ENCODE peak calls at places on chromosomes 5 and 9, in four cellular contexts. P is lower lobe of right lung, A is colonic mucosa, C is fibroblast of lung. R is an unnamed sample.

GRCh38 chr5:96657068-96657467 is 5.1 kb upstream of the CAST start:
- DNase-seq in P (no peak), A (peak), C (peak), R (peak)

GRCh38 chr9:7653262-7653661 is 146.3 kb downstream of the DMAC1 start:
- DNase-seq in P (no peak), A (no peak), C (no peak), R (no peak)

GRCh38 chr5:64594601-64595518 is 89.0 kb downstream of the RGS7BP start:
- DNase-seq in P (no peak), A (no peak), C (no peak), R (peak)

GRCh38 chr9:90991953-90992352 is 190.3 kb downstream of the SYK start:
- DNase-seq in P (no peak), A (no peak), C (peak), R (no peak)

GRCh38 chr5:39208471-39208870 is 10.9 kb downstream of the FYB1 start:
- DNase-seq in P (no peak), A (no peak), C (no peak), R (no peak)

GRCh38 chr9:89463986-89464901 is 33.7 kb downstream of the SEMA4D start:
- DNase-seq in P (no peak), A (peak), C (no peak), R (no peak)

GRCh38 chr5:115450741-115451140 is 93.8 kb downstream of the FEM1C start:
- DNase-seq in P (no peak), A (no peak), C (peak), R (no peak)

GRCh38 chr9:114364123-114364522 is 23.7 kb downstream of the AKNA start:
- DNase-seq in P (no peak), A (no peak), C (peak), R (no peak)

GRCh38 chr5:87004101-87004500 is 263.6 kb upstream of the RASA1 start:
- DNase-seq in P (no peak), A (no peak), C (peak), R (no peak)

GRCh38 chr9:114804504-114804903 is 1.3 kb downstream of the TNFSF15 start:
- DNase-seq in P (no peak), A (peak), C (peak), R (peak)

GRCh38 chr9:136808075-136808780 is 480 bp downstream of the RABL6 start:
- DNase-seq in P (peak), A (peak), C (no peak), R (peak)

GRCh38 chr9:18338042-18338441 is 135.9 kb upstream of the ADAMTSL1 start:
- DNase-seq in P (no peak), A (no peak), C (peak), R (no peak)

GRCh38 chr5:132926437-132926836 is 37.0 kb downstream of the AFF4 start:
- DNase-seq in P (no peak), A (no peak), C (no peak), R (no peak)

GRCh38 chr5:96070625-96071246 is 109.1 kb upstream of the ELL2 start:
- DNase-seq in P (no peak), A (no peak), C (no peak), R (no peak)

GRCh38 chr5:57366744-57367143 is 115.9 kb downstream of the ACTBL2 start:
- DNase-seq in P (no peak), A (no peak), C (peak), R (peak)

GRCh38 chr9:112072721-112073553 is 102.2 kb downstream of the SUSD1 start:
- DNase-seq in P (no peak), A (peak), C (peak), R (no peak)

DNA sequence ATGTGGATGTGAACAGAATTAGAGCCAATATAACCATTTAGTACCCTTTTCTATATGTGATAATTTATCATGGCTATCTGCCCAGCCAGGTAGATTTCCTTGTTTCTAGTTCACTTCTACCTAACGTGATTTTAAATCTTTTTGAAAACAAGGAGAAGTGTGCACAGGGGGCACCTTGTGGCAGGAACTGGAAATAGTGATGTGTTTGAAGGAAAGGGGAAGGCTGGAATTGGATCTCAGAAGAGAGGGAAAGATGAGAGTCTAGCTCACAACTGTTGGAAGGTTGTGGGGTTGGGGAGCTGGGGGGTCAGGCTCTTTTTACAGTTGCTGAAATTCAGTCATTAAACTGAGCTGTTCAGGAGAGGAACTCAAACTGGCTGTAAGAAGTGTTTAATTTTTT is 219.5 kb downstream of the KCTD16 start:
- DNase-seq in P (no peak), A (no peak), C (no peak), R (peak)
- TF ChIP-seq CTCF in P (no peak), A (peak), C (peak), R (no peak)

DNA sequence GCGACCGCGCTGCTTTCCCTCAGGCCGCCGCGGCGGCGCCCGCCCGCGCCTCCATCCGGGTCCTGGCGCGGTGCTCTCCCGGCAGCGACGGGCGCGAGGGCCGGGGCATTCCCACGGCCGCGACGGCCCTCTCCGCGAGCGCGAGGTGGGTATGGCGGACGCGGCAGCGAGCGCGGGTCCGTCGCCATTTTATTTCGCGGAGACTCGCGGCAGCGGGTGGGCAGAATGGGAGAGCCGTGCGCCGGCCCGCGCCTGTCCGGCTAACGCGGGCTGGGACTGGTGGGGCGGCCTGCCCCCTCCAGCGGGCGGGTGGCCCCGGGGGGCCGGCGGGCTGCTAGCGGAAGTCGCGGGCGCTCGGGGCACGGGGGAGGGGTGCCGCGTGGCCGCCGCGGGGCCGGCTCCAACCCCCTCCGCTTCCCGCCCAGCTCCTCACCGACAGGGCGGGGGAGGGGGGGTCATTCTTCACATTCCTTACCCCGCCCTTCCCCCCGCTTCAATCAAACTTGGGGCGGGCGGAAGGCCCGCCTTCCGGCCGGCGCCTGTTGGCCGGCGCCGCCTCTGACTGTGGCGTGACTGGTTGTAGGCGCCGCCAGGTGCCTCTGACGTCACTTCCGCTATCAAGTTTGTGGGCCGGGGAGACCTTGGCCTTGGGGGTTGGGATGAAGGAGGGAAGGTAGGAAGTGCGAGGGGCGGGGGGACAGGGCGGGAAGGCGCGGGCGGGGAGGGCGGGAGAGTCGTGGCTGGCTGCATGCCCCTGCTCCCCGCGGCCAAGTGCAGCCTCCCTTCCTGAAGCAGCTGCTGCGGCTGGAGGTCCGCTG is 82.2 kb downstream of the PTPDC1 start:
- DNase-seq in P (peak), A (peak), C (peak), R (peak)
- TF ChIP-seq CTCF in P (no peak), A (no peak), C (no peak), R (no peak)

GRCh38 chr5:41256400-41256799 is 43.1 kb upstream of the C6 start:
- DNase-seq in P (no peak), A (no peak), C (peak), R (no peak)
- TF ChIP-seq CTCF in P (no peak), A (no peak), C (no peak), R (no peak)

GRCh38 chr5:50441479-50441815 is 359 bp upstream of the EMB start:
- DNase-seq in P (no peak), A (no peak), C (no peak), R (no peak)

GRCh38 chr5:50439221-50439620 is 1.9 kb downstream of the EMB start:
- DNase-seq in P (no peak), A (no peak), C (no peak), R (no peak)

GRCh38 chr5:50435131-50435530 is 6.0 kb downstream of the EMB start:
- DNase-seq in P (no peak), A (no peak), C (no peak), R (no peak)

GRCh38 chr5:50445281-50445949 is 4.3 kb upstream of the EMB start:
- DNase-seq in P (no peak), A (no peak), C (no peak), R (no peak)

GRCh38 chr5:50440651-50441478 is at the start of gene EMB:
- DNase-seq in P (peak), A (peak), C (peak), R (peak)
- TF ChIP-seq CTCF in P (peak), A (no peak), C (no peak), R (peak)

GRCh38 chr5:109691248-109691574 is 1.5 kb downstream of the MAN2A1 start:
- DNase-seq in P (no peak), A (no peak), C (no peak), R (no peak)
- TF ChIP-seq CTCF in P (no peak), A (no peak), C (no peak), R (no peak)

GRCh38 chr5:139481580-139482049 is 943 bp downstream of the STING1 start:
- DNase-seq in P (peak), A (peak), C (no peak), R (peak)
- TF ChIP-seq CTCF in P (peak), A (no peak), C (peak), R (no peak)

GRCh38 chr5:53991942-53992341 is 318.4 kb downstream of the ARL15 start:
- DNase-seq in P (no peak), A (no peak), C (no peak), R (no peak)
- TF ChIP-seq CTCF in P (peak), A (no peak), C (peak), R (no peak)

GRCh38 chr5:141664733-141665461 is 13.7 kb upstream of the FCHSD1 start:
- DNase-seq in P (peak), A (peak), C (peak), R (peak)
- TF ChIP-seq CTCF in P (peak), A (peak), C (peak), R (peak)

R was measured in Calu3.